ENCODE peak calls at places on chromosomes 2 and 18, in six cellular contexts. N is left ventricle myocardium inferior, H is ovary, P is psoas muscle, O is heart right ventricle, Z is IMR-90. W is an unnamed sample. For H3K4me1, the result is how much of the 10 kb centered on the place peaks cover.

GRCh38 chr2:164781394-164781793 is 60.2 kb downstream of the COBLL1 start:
- DNase-seq in O (no peak), P (no peak), H (no peak), Z (no peak), N (no peak), W (no peak)

GRCh38 chr18:10926565-10927194 is 222.7 kb downstream of the PIEZO2 start:
- DNase-seq in P (no peak), Z (peak), N (no peak), H (no peak), O (peak), W (no peak)

GRCh38 chr2:15943914-15944313 is 3.6 kb downstream of the MYCN start:
- DNase-seq in H (no peak), Z (no peak), O (peak), N (no peak), P (no peak), W (no peak)

GRCh38 chr18:8948471-8949149 is 153.9 kb upstream of the NDUFV2 start:
- DNase-seq in O (no peak), H (no peak), P (no peak), Z (peak), N (no peak), W (no peak)

GRCh38 chr2:218961229-218961628 is 1.8 kb downstream of the CDK5R2 start:
- DNase-seq in O (no peak), H (no peak), P (no peak), N (no peak), Z (no peak), W (no peak)

GRCh38 chr18:78611869-78612268 is 367.7 kb upstream of the SALL3 start:
- DNase-seq in N (no peak), Z (no peak), H (no peak), O (no peak), P (no peak), W (peak)

GRCh38 chr2:10009271-10009810 is 34.0 kb upstream of the KLF11 start:
- DNase-seq in P (no peak), Z (no peak), H (no peak), N (no peak), O (no peak), W (peak)

GRCh38 chr2:223082701-223083100 is 30.7 kb downstream of the KCNE4 start:
- DNase-seq in Z (peak), H (no peak), O (no peak), P (no peak), N (no peak), W (no peak)

GRCh38 chr2:101698419-101699190 is 1.1 kb downstream of the MAP4K4 start:
- DNase-seq in Z (no peak), N (no peak), H (no peak), P (no peak), O (peak), W (no peak)

GRCh38 chr2:23565814-23566213 is 180.8 kb downstream of the KLHL29 start:
- DNase-seq in O (peak), P (peak), H (no peak), N (peak), Z (no peak), W (no peak)

GRCh38 chr2:121321476-121321875 is 36.5 kb upstream of the TFCP2L1 start:
- DNase-seq in N (no peak), Z (no peak), P (no peak), H (no peak), O (no peak), W (no peak)

GRCh38 chr18:12460874-12461273 is 53.1 kb downstream of the PRELID3A start:
- DNase-seq in P (no peak), N (no peak), H (no peak), O (peak), Z (peak), W (no peak)

GRCh38 chr18:11488175-11488574 is 121.2 kb upstream of the SLC35G4 start:
- DNase-seq in P (no peak), Z (peak), N (no peak), O (no peak), H (no peak), W (no peak)

GRCh38 chr2:239400000-239400831 is 604 bp downstream of the HDAC4 start:
- DNase-seq in O (no peak), P (no peak), Z (peak), H (no peak), N (no peak), W (no peak)

GRCh38 chr2:216792222-216793001 is 67.5 kb downstream of the TNP1 start:
- DNase-seq in H (no peak), P (peak), Z (peak), N (peak), O (no peak), W (no peak)

GRCh38 chr18:24811963-24812681 is 351.7 kb downstream of the HRH4 start:
- DNase-seq in P (no peak), N (no peak), Z (no peak), H (no peak), O (no peak), W (no peak)

GRCh38 chr2:44655401-44655864 is 286.1 kb upstream of the SIX3 start:
- DNase-seq in Z (no peak), P (no peak), N (no peak), O (no peak), H (no peak), W (no peak)

GRCh38 chr2:13919981-13920382 is 712.5 kb upstream of the LRATD1 start:
- DNase-seq in O (no peak), H (no peak), P (no peak), Z (no peak), N (no peak), W (no peak)

GRCh38 chr2:160005476-160005875 is 56.9 kb downstream of the PLA2R1 start:
- DNase-seq in Z (no peak), N (no peak), O (no peak), P (peak), H (no peak), W (no peak)

GRCh38 chr18:26286008-26286407 is 59.8 kb downstream of the TAF4B start:
- DNase-seq in O (no peak), P (no peak), N (no peak), Z (no peak), H (no peak), W (no peak)

GRCh38 chr2:172539767-172540166 is 16.1 kb upstream of the PDK1 start:
- DNase-seq in N (no peak), Z (no peak), P (no peak), H (no peak), O (no peak), W (no peak)

GRCh38 chr2:212245868-212246267 is 292.7 kb downstream of the ERBB4 start:
- DNase-seq in N (no peak), Z (no peak), H (no peak), O (no peak), P (no peak), W (no peak)

GRCh38 chr18:25350561-25351201 is 1.3 kb downstream of the ZNF521 start:
- DNase-seq in N (peak), O (peak), H (peak), Z (peak), P (peak), W (no peak)

GRCh38 chr18:812673-813404 is 797 bp upstream of the YES1 start:
- DNase-seq in N (peak), P (peak), O (peak), H (peak), Z (peak), W (no peak)

GRCh38 chr2:113184531-113185230 is 10.9 kb downstream of the PSD4 start:
- DNase-seq in Z (no peak), P (no peak), H (no peak), N (no peak), O (no peak), W (no peak)

GRCh38 chr2:150919899-150920298 is 341.8 kb downstream of the RBM43 start:
- DNase-seq in Z (peak), O (no peak), N (no peak), H (no peak), P (no peak), W (no peak)

GRCh38 chr2:67570626-67571025 is 173.5 kb downstream of the ETAA1 start:
- DNase-seq in H (no peak), P (no peak), N (no peak), O (no peak), Z (no peak), W (no peak)

GRCh38 chr2:96408631-96409542 is 73.3 kb downstream of the NCAPH start:
- DNase-seq in H (peak), Z (peak), N (peak), O (peak), P (no peak), W (no peak)

GRCh38 chr2:34229998-34230397 is 630.9 kb upstream of the FAM98A start:
- DNase-seq in N (no peak), O (no peak), H (no peak), Z (no peak), P (no peak), W (peak)

GRCh38 chr2:202033317-202034248 is at the start of gene FZD7:
- DNase-seq in H (peak), O (peak), N (peak), Z (peak), P (peak), W (peak)

GRCh38 chr2:82740527-82740926 is 1718.6 kb downstream of the SUCLG1 start:
- DNase-seq in P (no peak), Z (no peak), H (no peak), O (no peak), N (no peak), W (no peak)

GRCh38 chr2:127893033-127893432 is 7.3 kb upstream of the AMMECR1L start:
- DNase-seq in Z (no peak), N (peak), H (no peak), P (no peak), O (peak), W (no peak)

GRCh38 chr2:162244559-162245031 is 1.4 kb upstream of the FAP start:
- DNase-seq in P (no peak), O (no peak), H (no peak), Z (peak), N (no peak), W (peak)

GRCh38 chr2:119011910-119012209 is 69.9 kb downstream of the MARCO start:
- DNase-seq in Z (no peak), H (no peak), O (no peak), N (no peak), P (no peak), W (no peak)

GRCh38 chr18:28078298-28078697 is 98.6 kb downstream of the CDH2 start:
- DNase-seq in O (no peak), H (no peak), Z (no peak), P (no peak), N (no peak), W (no peak)

GRCh38 chr18:28079883-28080282 is 97.0 kb downstream of the CDH2 start:
- DNase-seq in N (no peak), Z (no peak), H (no peak), O (no peak), P (no peak), W (no peak)

GRCh38 chr18:28078849-28079248 is 98.1 kb downstream of the CDH2 start:
- DNase-seq in N (no peak), Z (peak), O (no peak), P (no peak), H (no peak), W (no peak)

GRCh38 chr18:28080876-28081300 is 96.0 kb downstream of the CDH2 start:
- DNase-seq in N (no peak), H (no peak), O (no peak), Z (peak), P (no peak), W (no peak)

DNA sequence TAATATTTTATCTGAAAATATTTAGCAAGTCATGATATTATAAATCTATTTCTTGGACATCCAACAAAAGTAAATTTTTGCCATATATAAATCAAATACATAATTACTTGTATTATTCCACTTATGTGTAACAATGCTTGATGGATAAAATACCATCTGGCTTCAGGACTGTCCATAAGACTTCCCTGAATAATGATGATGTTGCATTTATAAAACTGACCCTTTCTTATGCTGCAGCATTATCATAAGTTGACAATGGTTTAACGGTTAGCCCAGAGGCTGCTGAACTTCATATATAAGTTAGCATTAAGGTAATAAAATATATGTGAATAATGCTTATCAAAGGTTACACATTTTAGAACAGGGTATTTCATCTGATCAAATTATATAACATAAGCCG is 95.4 kb downstream of the CDH2 start:
- DNase-seq in N (no peak), Z (no peak), O (no peak), H (no peak), P (no peak), W (no peak)
- H3K4me1 ChIP-seq in N (half or more), Z (under half), O (under half), H (under half), P (under half), W (under half)

GRCh38 chr2:6896930-6897759 is 19.6 kb downstream of the RSAD2 start:
- DNase-seq in O (no peak), N (no peak), Z (peak), H (no peak), P (no peak), W (no peak)
- H3K4me3 ChIP-seq in O (no peak), N (no peak), Z (no peak), H (no peak), P (no peak), W (no peak)

DNA sequence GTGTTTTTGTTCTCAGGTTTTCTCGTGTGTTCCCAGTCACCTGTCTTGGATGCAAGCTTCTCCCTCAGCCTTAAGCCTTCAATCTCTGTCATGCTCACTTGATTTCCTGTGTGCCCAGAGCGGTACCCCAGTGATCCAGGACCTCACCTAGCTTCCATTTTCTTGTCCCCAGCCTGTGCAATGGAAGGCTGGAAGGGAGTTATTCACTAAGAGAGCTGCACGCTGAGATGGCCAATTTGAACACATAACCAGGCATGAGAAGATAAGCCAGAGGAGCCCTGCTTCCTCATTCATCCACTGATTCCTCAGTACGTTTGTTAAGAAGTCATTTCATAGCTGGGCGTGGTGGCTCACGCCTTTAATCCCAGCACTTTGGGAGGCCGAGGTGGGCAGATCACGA is 130.8 kb upstream of the SERPINE2 start:
- DNase-seq in H (no peak), Z (no peak), O (no peak), N (no peak), P (no peak), W (no peak)
- H3K4me1 ChIP-seq in H (under half), Z (under half), O (under half), N (under half), P (under half), W (under half)

DNA sequence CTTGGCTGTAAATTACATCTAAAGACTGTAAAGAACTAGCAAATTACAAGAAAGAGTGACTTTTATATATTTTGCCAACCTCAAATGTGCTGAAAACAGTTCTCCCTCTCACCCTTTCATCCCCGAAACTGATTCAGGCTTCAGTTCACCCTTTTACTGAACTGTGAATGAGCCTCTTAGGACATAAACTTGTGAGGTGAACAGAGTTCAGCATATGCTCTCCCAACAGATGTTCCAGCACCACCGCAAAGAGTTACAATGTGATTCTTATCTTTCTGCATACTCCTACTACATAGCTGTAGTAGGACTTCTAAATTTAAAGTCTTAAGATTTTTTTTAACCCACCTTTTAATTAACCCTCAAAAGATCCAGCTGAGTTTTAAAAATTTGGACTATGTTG is 1.2 kb upstream of the ZCCHC2 start:
- DNase-seq in O (no peak), P (no peak), Z (no peak), N (no peak), H (no peak), W (no peak)
- H3K4me3 ChIP-seq in O (peak), P (peak), Z (no peak), N (peak), H (peak), W (peak)

DNA sequence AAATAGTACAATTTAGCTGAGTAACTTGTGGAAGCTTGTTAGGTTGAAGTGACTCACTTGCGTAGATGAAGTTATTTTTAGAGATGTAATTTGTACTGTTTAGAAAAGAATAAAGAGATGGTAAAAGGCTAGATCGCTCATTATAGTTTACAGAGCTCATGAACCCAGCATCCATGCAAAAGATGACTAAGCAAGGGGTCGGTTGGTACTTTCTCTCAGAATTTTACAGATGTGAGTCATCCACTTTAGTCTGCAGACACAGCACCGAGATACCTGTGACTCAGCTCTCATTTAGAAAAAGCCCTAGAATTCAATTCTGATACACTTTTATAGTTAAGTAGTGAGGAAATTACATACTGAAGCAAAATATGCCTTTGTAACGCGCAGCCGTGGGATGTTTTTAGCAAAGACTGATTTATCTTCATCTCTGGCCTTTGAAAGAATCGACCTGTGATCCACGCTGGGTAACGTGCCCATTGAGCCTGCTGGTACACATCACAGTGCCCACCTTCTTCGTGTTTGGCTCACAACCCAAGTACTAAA is 116.5 kb upstream of the FOSL2 start:
- DNase-seq in N (no peak), O (no peak), Z (peak), P (no peak), H (no peak), W (no peak)
- H3K4me1 ChIP-seq in N (under half), O (under half), Z (under half), P (under half), H (under half), W (under half)

GRCh38 chr2:166895243-166895642 is 7.0 kb downstream of the XIRP2 start:
- DNase-seq in Z (no peak), N (no peak), P (no peak), H (no peak), O (no peak), W (no peak)
- H3K4me3 ChIP-seq in Z (no peak), N (no peak), P (no peak), H (no peak), O (no peak), W (no peak)

GRCh38 chr18:63131944-63132818 is 187.4 kb downstream of the BCL2 start:
- DNase-seq in H (no peak), O (no peak), P (no peak), N (no peak), Z (no peak), W (no peak)
- H3K4me1 ChIP-seq in H (under half), O (under half), P (under half), N (under half), Z (under half), W (under half)

GRCh38 chr2:64656379-64656778 is 2.7 kb upstream of the SERTAD2 start:
- DNase-seq in O (no peak), P (no peak), Z (no peak), N (no peak), H (no peak), W (no peak)

GRCh38 chr2:64655873-64656272 is 2.2 kb upstream of the SERTAD2 start:
- DNase-seq in P (no peak), H (no peak), N (no peak), O (no peak), Z (no peak), W (no peak)

GRCh38 chr2:64653174-64654062 is at the start of gene SERTAD2:
- DNase-seq in P (peak), H (peak), Z (peak), N (peak), O (peak), W (peak)

GRCh38 chr2:64654063-64654811 is 524 bp upstream of the SERTAD2 start:
- DNase-seq in N (peak), O (peak), Z (peak), P (peak), H (peak), W (peak)

GRCh38 chr2:64654993-64655666 is 1.4 kb upstream of the SERTAD2 start:
- DNase-seq in P (no peak), H (no peak), Z (no peak), O (no peak), N (no peak), W (no peak)
- H3K4me3 ChIP-seq in P (peak), H (peak), Z (no peak), O (peak), N (peak), W (peak)

DNA sequence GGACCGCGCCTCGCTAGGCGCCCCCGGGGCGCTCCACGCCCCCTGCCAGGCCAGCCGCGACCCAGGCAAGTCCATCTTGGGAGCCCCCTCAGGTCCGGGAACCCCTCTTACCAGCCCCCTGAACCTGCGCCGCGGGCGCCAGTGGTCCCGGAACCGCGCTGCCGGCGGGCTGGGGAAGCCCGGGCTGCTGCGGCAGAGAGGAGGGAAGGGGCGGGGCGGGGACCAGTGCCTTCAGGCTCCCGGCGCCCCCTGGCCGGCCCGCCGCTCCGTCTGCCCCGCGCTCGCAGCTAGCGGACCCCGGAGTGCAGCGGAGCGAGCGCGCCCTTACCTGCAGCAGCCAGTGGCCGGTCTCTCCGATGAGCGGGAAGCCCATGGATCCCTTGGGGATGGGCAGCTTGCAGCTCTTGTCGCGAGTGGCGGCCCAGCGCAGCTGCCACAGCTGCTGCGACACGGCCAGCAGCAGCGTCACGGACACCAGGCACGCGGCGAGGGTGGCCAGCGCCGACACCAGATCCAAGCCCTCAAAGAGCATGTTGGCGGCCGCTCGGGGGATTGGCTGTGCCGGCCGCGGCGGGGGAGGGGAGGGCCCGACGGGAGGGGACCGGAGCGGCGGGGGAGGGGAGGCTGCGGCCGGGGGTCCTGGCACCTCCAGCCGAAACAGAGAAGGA is at the start of gene CYP26B1:
- DNase-seq in N (peak), Z (no peak), H (no peak), O (no peak), P (peak), W (peak)
- H3K4me1 ChIP-seq in N (half or more), Z (under half), H (under half), O (under half), P (half or more), W (half or more)

GRCh38 chr2:70161069-70161534 is 29.7 kb downstream of the C2orf42 start:
- DNase-seq in Z (no peak), O (no peak), P (no peak), N (no peak), H (no peak), W (no peak)
- H3K4me3 ChIP-seq in Z (no peak), O (no peak), P (no peak), N (no peak), H (no peak), W (no peak)